ENCODE peak calls at places on chromosomes 4 and X, in seven cellular contexts. One of them, this sample, is unnamed. For H3K27me3, the result is how much of the 10 kb centered on the place peaks cover.

GRCh38 chrX:147899715-147900114 is 12.0 kb upstream of the FMR1 start:
- DNase-seq in H1: no peak
- DNase-seq in IMR-90: no peak
- DNase-seq in H9: no peak
- DNase-seq in neuronal stem cell: no peak
- DNase-seq in mesenchymal stem cell: no peak
- DNase-seq in trophoblast cell: no peak
- DNase-seq in this sample: no peak

GRCh38 chr4:107718351-107718965 is 1.6 kb downstream of the PAPSS1 start:
- DNase-seq in trophoblast cell: no peak
- DNase-seq in IMR-90: no peak
- DNase-seq in neuronal stem cell: no peak
- DNase-seq in H9: no peak
- DNase-seq in mesenchymal stem cell: peak
- DNase-seq in H1: no peak
- DNase-seq in this sample: no peak

GRCh38 chr4:8744083-8744805 is 127.4 kb downstream of the HMX1 start:
- DNase-seq in H9: peak
- DNase-seq in mesenchymal stem cell: no peak
- DNase-seq in H1: peak
- DNase-seq in neuronal stem cell: no peak
- DNase-seq in IMR-90: no peak
- DNase-seq in trophoblast cell: no peak
- DNase-seq in this sample: no peak

GRCh38 chr4:36312511-36312910 is 31.1 kb downstream of the DTHD1 start:
- DNase-seq in neuronal stem cell: no peak
- DNase-seq in IMR-90: no peak
- DNase-seq in trophoblast cell: no peak
- DNase-seq in H9: no peak
- DNase-seq in H1: no peak
- DNase-seq in mesenchymal stem cell: no peak
- DNase-seq in this sample: no peak

GRCh38 chr4:185640809-185641675 is 105.7 kb upstream of the PDLIM3 start:
- DNase-seq in H9: no peak
- DNase-seq in H1: no peak
- DNase-seq in neuronal stem cell: peak
- DNase-seq in mesenchymal stem cell: peak
- DNase-seq in trophoblast cell: peak
- DNase-seq in IMR-90: peak
- DNase-seq in this sample: peak

GRCh38 chr4:82774711-82775171 is 23.9 kb downstream of the SCD5 start:
- DNase-seq in trophoblast cell: no peak
- DNase-seq in IMR-90: peak
- DNase-seq in H1: no peak
- DNase-seq in mesenchymal stem cell: no peak
- DNase-seq in H9: peak
- DNase-seq in neuronal stem cell: no peak
- DNase-seq in this sample: peak

GRCh38 chrX:31546130-31546529 is 474.3 kb upstream of the FTHL17 start:
- DNase-seq in mesenchymal stem cell: peak
- DNase-seq in IMR-90: peak
- DNase-seq in H1: no peak
- DNase-seq in trophoblast cell: no peak
- DNase-seq in H9: no peak
- DNase-seq in neuronal stem cell: no peak
- DNase-seq in this sample: peak

GRCh38 chrX:138710311-138710791 is 1.2 kb downstream of the FGF13 start:
- DNase-seq in mesenchymal stem cell: no peak
- DNase-seq in trophoblast cell: no peak
- DNase-seq in IMR-90: no peak
- DNase-seq in neuronal stem cell: peak
- DNase-seq in H9: peak
- DNase-seq in H1: peak
- DNase-seq in this sample: peak

GRCh38 chr4:647481-647880 is 22.1 kb downstream of the PDE6B start:
- DNase-seq in IMR-90: no peak
- DNase-seq in H1: no peak
- DNase-seq in trophoblast cell: no peak
- DNase-seq in neuronal stem cell: no peak
- DNase-seq in H9: no peak
- DNase-seq in mesenchymal stem cell: no peak
- DNase-seq in this sample: no peak

GRCh38 chr4:12588572-12588971 is 895.6 kb downstream of the RAB28 start:
- DNase-seq in IMR-90: no peak
- DNase-seq in H1: no peak
- DNase-seq in H9: no peak
- DNase-seq in mesenchymal stem cell: peak
- DNase-seq in trophoblast cell: peak
- DNase-seq in neuronal stem cell: no peak
- DNase-seq in this sample: no peak

GRCh38 chr4:12586607-12587006 is 897.5 kb downstream of the RAB28 start:
- DNase-seq in neuronal stem cell: no peak
- DNase-seq in H1: no peak
- DNase-seq in IMR-90: no peak
- DNase-seq in mesenchymal stem cell: no peak
- DNase-seq in H9: no peak
- DNase-seq in trophoblast cell: no peak
- DNase-seq in this sample: no peak

GRCh38 chr4:12580787-12581186 is 903.4 kb downstream of the RAB28 start:
- DNase-seq in IMR-90: no peak
- DNase-seq in trophoblast cell: no peak
- DNase-seq in H1: no peak
- DNase-seq in neuronal stem cell: no peak
- DNase-seq in H9: no peak
- DNase-seq in mesenchymal stem cell: no peak
- DNase-seq in this sample: no peak

GRCh38 chr4:12583286-12583685 is 900.9 kb downstream of the RAB28 start:
- DNase-seq in neuronal stem cell: no peak
- DNase-seq in H9: no peak
- DNase-seq in IMR-90: no peak
- DNase-seq in H1: no peak
- DNase-seq in mesenchymal stem cell: no peak
- DNase-seq in trophoblast cell: no peak
- DNase-seq in this sample: no peak

GRCh38 chr4:12584116-12584875 is 899.8 kb downstream of the RAB28 start:
- DNase-seq in mesenchymal stem cell: no peak
- DNase-seq in neuronal stem cell: no peak
- DNase-seq in H1: no peak
- DNase-seq in H9: no peak
- DNase-seq in IMR-90: no peak
- DNase-seq in trophoblast cell: no peak
- DNase-seq in this sample: no peak
- H3K4ac ChIP-seq in mesenchymal stem cell: no peak
- H3K4ac ChIP-seq in neuronal stem cell: no peak
- H3K4ac ChIP-seq in H1: no peak
- H3K4ac ChIP-seq in H9: no peak
- H3K4ac ChIP-seq in IMR-90: no peak
- H3K4ac ChIP-seq in trophoblast cell: no peak
- H3K4ac ChIP-seq in this sample: no peak

DNA sequence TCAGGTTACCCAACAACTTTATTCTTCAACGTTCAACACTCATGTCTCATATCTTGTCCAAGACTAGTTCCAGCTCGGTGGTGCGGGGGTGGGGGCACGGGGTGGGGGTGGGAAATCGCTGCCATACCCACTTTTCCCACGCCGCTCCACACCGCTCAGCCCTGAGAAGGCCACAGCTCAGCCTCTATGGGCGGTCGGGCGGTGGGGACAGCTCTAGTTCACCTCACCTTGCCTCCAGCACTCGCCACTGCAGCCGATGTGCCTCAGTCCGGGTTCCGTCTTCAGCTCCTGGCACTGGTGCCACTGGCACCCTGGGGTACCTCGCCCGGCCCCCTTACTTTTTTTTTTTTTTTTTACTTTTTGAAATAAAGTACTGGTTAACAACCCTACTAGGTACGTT is 522.2 kb downstream of the PCDH19 start:
- DNase-seq in IMR-90: no peak
- DNase-seq in neuronal stem cell: no peak
- DNase-seq in trophoblast cell: no peak
- DNase-seq in H9: no peak
- DNase-seq in H1: no peak
- DNase-seq in mesenchymal stem cell: no peak
- DNase-seq in this sample: no peak
- H3K27me3 ChIP-seq in IMR-90: under half
- H3K27me3 ChIP-seq in neuronal stem cell: under half
- H3K27me3 ChIP-seq in trophoblast cell: under half
- H3K27me3 ChIP-seq in H9: under half
- H3K27me3 ChIP-seq in H1: under half
- H3K27me3 ChIP-seq in mesenchymal stem cell: under half
- H3K27me3 ChIP-seq in this sample: under half

DNA sequence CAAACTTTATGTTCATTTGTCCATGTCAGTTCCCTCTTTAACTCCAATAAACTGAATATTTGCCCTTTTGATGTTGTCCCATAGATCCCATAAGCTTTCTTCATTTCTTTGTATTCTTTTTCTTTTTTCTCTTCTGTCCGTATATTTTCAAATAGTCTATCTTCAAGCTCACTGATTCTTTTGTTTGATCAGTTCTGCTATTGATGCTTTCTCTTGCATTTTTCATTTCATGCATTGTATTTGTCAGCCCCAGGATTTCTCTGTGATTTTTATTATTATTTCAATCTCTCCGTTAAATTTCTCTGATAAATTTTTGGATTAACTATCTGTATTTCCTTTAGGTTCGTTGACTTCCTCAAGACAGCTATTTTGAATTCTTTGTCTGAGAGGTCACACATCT is 272.9 kb upstream of the GALNT7 start:
- DNase-seq in mesenchymal stem cell: no peak
- DNase-seq in IMR-90: no peak
- DNase-seq in H9: no peak
- DNase-seq in trophoblast cell: no peak
- DNase-seq in H1: no peak
- DNase-seq in neuronal stem cell: no peak
- DNase-seq in this sample: no peak
- H3K4ac ChIP-seq in mesenchymal stem cell: no peak
- H3K4ac ChIP-seq in IMR-90: no peak
- H3K4ac ChIP-seq in H9: no peak
- H3K4ac ChIP-seq in trophoblast cell: no peak
- H3K4ac ChIP-seq in H1: no peak
- H3K4ac ChIP-seq in neuronal stem cell: no peak
- H3K4ac ChIP-seq in this sample: no peak

DNA sequence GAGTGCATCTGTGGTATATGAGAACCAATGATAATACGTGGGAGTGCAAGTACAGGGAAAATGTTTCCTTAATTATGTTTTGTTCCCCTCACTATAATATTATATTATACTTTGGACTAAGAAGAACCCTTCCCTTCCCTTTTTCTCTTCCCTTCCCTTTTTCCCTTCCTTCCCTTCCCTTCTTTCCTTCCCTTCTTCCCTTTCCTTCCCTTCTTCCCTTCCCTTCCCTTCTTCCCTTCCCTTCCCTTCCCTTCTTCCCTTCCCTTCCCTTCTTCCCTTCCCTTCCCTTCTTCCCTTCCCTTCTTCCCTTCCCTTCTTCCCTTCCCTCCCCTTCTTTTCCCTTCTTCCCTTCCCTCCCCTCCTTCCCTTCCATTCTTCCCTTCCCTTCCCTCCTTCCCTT is 36.9 kb upstream of the VSIG4 start:
- DNase-seq in trophoblast cell: no peak
- DNase-seq in H1: no peak
- DNase-seq in H9: no peak
- DNase-seq in neuronal stem cell: no peak
- DNase-seq in mesenchymal stem cell: no peak
- DNase-seq in IMR-90: no peak
- DNase-seq in this sample: no peak
- H3K27me3 ChIP-seq in trophoblast cell: under half
- H3K27me3 ChIP-seq in H1: under half
- H3K27me3 ChIP-seq in H9: under half
- H3K27me3 ChIP-seq in neuronal stem cell: under half
- H3K27me3 ChIP-seq in mesenchymal stem cell: under half
- H3K27me3 ChIP-seq in IMR-90: under half
- H3K27me3 ChIP-seq in this sample: under half

DNA sequence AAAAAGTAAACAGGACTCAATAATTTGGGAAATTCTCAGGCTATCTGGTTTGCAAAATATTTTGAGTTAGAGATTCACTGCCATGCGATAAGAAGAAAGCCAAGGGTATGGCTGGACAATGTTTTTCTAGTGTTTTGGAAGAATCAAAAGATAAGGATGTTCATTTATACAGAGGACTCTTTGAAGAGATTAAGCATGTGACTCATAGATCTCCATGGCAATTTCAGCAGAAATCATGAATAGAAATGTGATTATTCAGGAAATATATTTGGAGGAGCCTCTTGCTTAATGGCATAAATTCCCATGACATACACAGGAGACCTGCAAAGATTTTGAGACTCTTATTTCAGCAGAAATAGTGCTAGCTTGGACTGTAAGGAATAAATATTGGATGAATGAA is 16.7 kb upstream of the FRAS1 start:
- DNase-seq in neuronal stem cell: no peak
- DNase-seq in H9: no peak
- DNase-seq in mesenchymal stem cell: no peak
- DNase-seq in IMR-90: no peak
- DNase-seq in trophoblast cell: no peak
- DNase-seq in H1: no peak
- DNase-seq in this sample: no peak
- H3K4ac ChIP-seq in neuronal stem cell: no peak
- H3K4ac ChIP-seq in H9: no peak
- H3K4ac ChIP-seq in mesenchymal stem cell: no peak
- H3K4ac ChIP-seq in IMR-90: no peak
- H3K4ac ChIP-seq in trophoblast cell: no peak
- H3K4ac ChIP-seq in H1: no peak
- H3K4ac ChIP-seq in this sample: no peak

GRCh38 chrX:47283015-47283771 is 50.4 kb downstream of the USP11 start:
- DNase-seq in H1: no peak
- DNase-seq in mesenchymal stem cell: no peak
- DNase-seq in trophoblast cell: no peak
- DNase-seq in neuronal stem cell: no peak
- DNase-seq in H9: no peak
- DNase-seq in IMR-90: peak
- DNase-seq in this sample: no peak

DNA sequence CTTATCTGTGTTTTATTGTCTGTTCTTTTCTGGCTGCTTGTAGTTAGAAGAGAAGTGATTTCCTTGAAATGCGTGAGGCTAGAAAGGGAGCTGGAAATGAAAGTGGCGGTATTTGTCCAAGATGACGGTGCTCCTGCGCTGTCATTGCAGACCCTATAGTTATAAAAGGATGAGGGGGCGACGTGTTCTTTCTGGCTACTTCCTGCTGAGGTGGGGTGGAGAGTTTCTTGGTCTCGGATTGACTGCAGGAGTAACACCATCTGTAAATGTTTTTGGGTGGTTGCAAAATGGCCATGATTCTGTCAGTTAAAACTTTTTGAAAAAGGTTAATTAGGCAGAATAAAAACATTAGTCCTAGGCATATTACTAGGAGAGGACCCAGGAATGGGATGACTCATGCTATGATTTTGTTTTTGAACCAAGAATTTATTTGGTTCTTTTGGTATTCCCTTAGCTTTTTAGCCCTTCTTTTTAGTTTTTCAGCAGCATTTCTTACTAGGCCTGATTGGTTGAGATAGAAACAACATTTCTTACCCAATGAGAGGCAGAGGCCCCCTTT is 53.0 kb downstream of the USP11 start:
- DNase-seq in mesenchymal stem cell: no peak
- DNase-seq in trophoblast cell: no peak
- DNase-seq in IMR-90: peak
- DNase-seq in H9: no peak
- DNase-seq in neuronal stem cell: no peak
- DNase-seq in H1: no peak
- DNase-seq in this sample: no peak
- H3K27me3 ChIP-seq in mesenchymal stem cell: half or more
- H3K27me3 ChIP-seq in trophoblast cell: under half
- H3K27me3 ChIP-seq in IMR-90: under half
- H3K27me3 ChIP-seq in H9: under half
- H3K27me3 ChIP-seq in neuronal stem cell: under half
- H3K27me3 ChIP-seq in H1: under half
- H3K27me3 ChIP-seq in this sample: under half